ENCODE peak calls at places on chromosomes 2 and 18, in nine cellular contexts. D is left ventricle myocardium superior; X is Caki2; I is stimulated activated CD4-positive, alpha-beta T cell treated with anti-CD3 and anti-CD28 coated beads, Interleukin-2, amount 100 ng/mL, for 48 hours; Q is neural progenitor cell; Y is GM18507; L is activated T-cell treated with anti-CD3 and anti-CD28 coated beads for 1 hour; M is cortex of kidney; B is NCI-H1436. K is an unnamed sample.

GRCh38 chr2:45269149-45269793 is 260.0 kb upstream of the SIX2 start:
- DNase-seq in D (no peak), X (no peak), I (no peak), Q (no peak), Y (no peak), L (no peak), M (no peak), B (no peak), K (no peak)

GRCh38 chr2:209526541-209526940 is 102.7 kb downstream of the MAP2 start:
- DNase-seq in D (no peak), X (no peak), I (no peak), Q (no peak), Y (no peak), L (no peak), M (no peak), B (no peak), K (no peak)

GRCh38 chr2:15950088-15950952 is 10.0 kb downstream of the MYCN start:
- DNase-seq in D (no peak), X (no peak), I (no peak), Q (no peak), Y (no peak), L (no peak), M (no peak), B (no peak), K (no peak)

GRCh38 chr2:108968619-108969018 is 20.4 kb downstream of the EDAR start:
- DNase-seq in D (no peak), X (peak), I (no peak), Q (no peak), Y (no peak), L (no peak), M (no peak), B (no peak), K (no peak)

GRCh38 chr2:65789923-65790675 is 357.7 kb upstream of the SPRED2 start:
- DNase-seq in D (no peak), X (no peak), I (no peak), Q (peak), Y (no peak), L (no peak), M (no peak), B (no peak), K (no peak)

GRCh38 chr2:180934911-180935310 is 45.5 kb upstream of the UBE2E3 start:
- DNase-seq in D (no peak), X (no peak), I (no peak), Q (no peak), Y (no peak), L (no peak), M (no peak), B (no peak), K (no peak)

GRCh38 chr18:75337348-75337747 is 90.2 kb downstream of the SMIM21 start:
- DNase-seq in D (no peak), X (no peak), I (no peak), Q (no peak), Y (no peak), L (no peak), M (no peak), B (no peak), K (no peak)

GRCh38 chr18:43961713-43962112 is 684.4 kb upstream of the SYT4 start:
- DNase-seq in D (no peak), X (peak), I (no peak), Q (no peak), Y (no peak), L (no peak), M (no peak), B (no peak), K (no peak)

GRCh38 chr18:11154369-11154982 is 5.1 kb upstream of the PIEZO2 start:
- DNase-seq in D (no peak), X (peak), I (no peak), Q (peak), Y (no peak), L (no peak), M (no peak), B (peak), K (peak)

GRCh38 chr18:67467188-67467587 is 49.3 kb downstream of the DSEL start:
- DNase-seq in D (no peak), X (no peak), I (no peak), Q (peak), Y (no peak), L (no peak), M (no peak), B (no peak), K (no peak)

GRCh38 chr2:39385172-39385571 is 51.9 kb downstream of the MAP4K3 start:
- DNase-seq in D (no peak), X (no peak), I (no peak), Q (no peak), Y (no peak), L (no peak), M (no peak), B (no peak), K (no peak)

GRCh38 chr2:111185496-111186022 is 64.8 kb downstream of the BCL2L11 start:
- DNase-seq in D (peak), X (peak), I (no peak), Q (no peak), Y (no peak), L (no peak), M (no peak), B (peak), K (no peak)

GRCh38 chr2:204477358-204477950 is 67.8 kb upstream of the PARD3B start:
- DNase-seq in D (no peak), X (no peak), I (no peak), Q (no peak), Y (no peak), L (no peak), M (no peak), B (no peak), K (no peak)

GRCh38 chr2:177606636-177607035 is 214.1 kb downstream of the AGPS start:
- DNase-seq in D (no peak), X (no peak), I (no peak), Q (no peak), Y (no peak), L (no peak), M (no peak), B (no peak), K (no peak)

GRCh38 chr2:27297195-27297594 is 11.1 kb downstream of the UCN start:
- DNase-seq in D (no peak), X (no peak), I (no peak), Q (no peak), Y (no peak), L (no peak), M (no peak), B (no peak), K (no peak)

GRCh38 chr2:240450532-240451107 is 15.2 kb downstream of the GPC1 start:
- DNase-seq in D (peak), X (no peak), I (no peak), Q (no peak), Y (no peak), L (no peak), M (no peak), B (no peak), K (no peak)

GRCh38 chr2:88263861-88264260 is 93.7 kb downstream of the THNSL2 start:
- DNase-seq in D (no peak), X (no peak), I (no peak), Q (no peak), Y (no peak), L (no peak), M (no peak), B (no peak), K (no peak)

GRCh38 chr18:21307578-21307977 is 65.5 kb downstream of the GREB1L start:
- DNase-seq in D (no peak), X (no peak), I (no peak), Q (no peak), Y (no peak), L (no peak), M (no peak), B (no peak), K (no peak)

GRCh38 chr18:79945118-79946042 is 6.1 kb downstream of the SLC66A2 start:
- DNase-seq in D (no peak), X (no peak), I (no peak), Q (no peak), Y (no peak), L (no peak), M (no peak), B (no peak), K (no peak)

GRCh38 chr2:137508739-137509384 is 455.4 kb upstream of the HNMT start:
- DNase-seq in D (no peak), X (no peak), I (no peak), Q (no peak), Y (no peak), L (no peak), M (no peak), B (no peak), K (no peak)

GRCh38 chr18:60722742-60723141 is 350.2 kb upstream of the MC4R start:
- DNase-seq in D (no peak), X (no peak), I (no peak), Q (no peak), Y (no peak), L (no peak), M (no peak), B (no peak), K (no peak)

GRCh38 chr2:12617366-12617765 is 99.4 kb upstream of the TRIB2 start:
- DNase-seq in D (no peak), X (no peak), I (no peak), Q (no peak), Y (no peak), L (no peak), M (no peak), B (no peak), K (no peak)

GRCh38 chr2:119753041-119753929 is 6.4 kb upstream of the PTPN4 start:
- DNase-seq in D (no peak), X (peak), I (peak), Q (peak), Y (no peak), L (no peak), M (no peak), B (peak), K (peak)

GRCh38 chr2:232238108-232238507 is 140.4 kb upstream of the ALPP start:
- DNase-seq in D (no peak), X (no peak), I (no peak), Q (no peak), Y (no peak), L (no peak), M (no peak), B (no peak), K (no peak)

GRCh38 chr2:111117666-111118454 is 2.9 kb upstream of the BCL2L11 start:
- DNase-seq in D (peak), X (peak), I (peak), Q (peak), Y (no peak), L (no peak), M (no peak), B (no peak), K (no peak)

GRCh38 chr2:110886806-110887573 is 154.6 kb downstream of the ACOXL start:
- DNase-seq in D (no peak), X (no peak), I (no peak), Q (no peak), Y (no peak), L (no peak), M (no peak), B (no peak), K (no peak)

K was measured in pulmonary artery endothelial cell.